ENCODE peak calls at places on chromosomes 7 and 10, in eight cellular contexts. One of them, this sample, is unnamed.

GRCh38 chr10:103676058-103676785 is 179.2 kb downstream of the SH3PXD2A start:
- DNase-seq in activated CD8-positive, alpha-beta memory T cell treated with anti-CD3 and anti-CD28 coated beads for 48 hours: no peak
- DNase-seq in MV-4-11: no peak
- DNase-seq in stimulated activated naive B cell treated with anti-CD40 and anti-IgM and Interleukin-4, amounts not matched to agents 10 μg/mL and 1 μg/mL and 100 μg/mL, for 72 hours: no peak
- DNase-seq in A549: no peak
- DNase-seq in osteocyte: no peak
- DNase-seq in activated CD4-positive, alpha-beta T cell treated with anti-CD3 and anti-CD28 coated beads, Interleukin-2, amount 50 U/mL, for 4 hours: no peak
- DNase-seq in central memory CD4-positive, alpha-beta T cell: no peak
- DNase-seq in this sample: no peak

GRCh38 chr10:116892873-116893685 is 43.8 kb downstream of the ENO4 start:
- DNase-seq in activated CD8-positive, alpha-beta memory T cell treated with anti-CD3 and anti-CD28 coated beads for 48 hours: no peak
- DNase-seq in MV-4-11: no peak
- DNase-seq in stimulated activated naive B cell treated with anti-CD40 and anti-IgM and Interleukin-4, amounts not matched to agents 10 μg/mL and 1 μg/mL and 100 μg/mL, for 72 hours: no peak
- DNase-seq in A549: no peak
- DNase-seq in osteocyte: no peak
- DNase-seq in activated CD4-positive, alpha-beta T cell treated with anti-CD3 and anti-CD28 coated beads, Interleukin-2, amount 50 U/mL, for 4 hours: no peak
- DNase-seq in central memory CD4-positive, alpha-beta T cell: no peak
- DNase-seq in this sample: no peak

GRCh38 chr7:42945821-42946615 is 13.8 kb downstream of the MRPL32 start:
- DNase-seq in activated CD8-positive, alpha-beta memory T cell treated with anti-CD3 and anti-CD28 coated beads for 48 hours: no peak
- DNase-seq in MV-4-11: peak; percentile 45
- DNase-seq in stimulated activated naive B cell treated with anti-CD40 and anti-IgM and Interleukin-4, amounts not matched to agents 10 μg/mL and 1 μg/mL and 100 μg/mL, for 72 hours: no peak
- DNase-seq in A549: no peak
- DNase-seq in osteocyte: no peak
- DNase-seq in activated CD4-positive, alpha-beta T cell treated with anti-CD3 and anti-CD28 coated beads, Interleukin-2, amount 50 U/mL, for 4 hours: no peak
- DNase-seq in central memory CD4-positive, alpha-beta T cell: no peak
- DNase-seq in this sample: no peak

GRCh38 chr7:102125127-102125561 is 161.5 kb upstream of the SH2B2 start:
- DNase-seq in activated CD8-positive, alpha-beta memory T cell treated with anti-CD3 and anti-CD28 coated beads for 48 hours: no peak
- DNase-seq in MV-4-11: no peak
- DNase-seq in stimulated activated naive B cell treated with anti-CD40 and anti-IgM and Interleukin-4, amounts not matched to agents 10 μg/mL and 1 μg/mL and 100 μg/mL, for 72 hours: peak; percentile 6
- DNase-seq in A549: peak; percentile 83
- DNase-seq in osteocyte: peak; percentile 87
- DNase-seq in activated CD4-positive, alpha-beta T cell treated with anti-CD3 and anti-CD28 coated beads, Interleukin-2, amount 50 U/mL, for 4 hours: no peak
- DNase-seq in central memory CD4-positive, alpha-beta T cell: no peak
- DNase-seq in this sample: no peak

GRCh38 chr7:132577206-132578049 is 1.2 kb upstream of the PLXNA4 start:
- DNase-seq in activated CD8-positive, alpha-beta memory T cell treated with anti-CD3 and anti-CD28 coated beads for 48 hours: no peak
- DNase-seq in MV-4-11: peak; percentile 9
- DNase-seq in stimulated activated naive B cell treated with anti-CD40 and anti-IgM and Interleukin-4, amounts not matched to agents 10 μg/mL and 1 μg/mL and 100 μg/mL, for 72 hours: no peak
- DNase-seq in A549: peak; percentile 26
- DNase-seq in osteocyte: peak; percentile 92
- DNase-seq in activated CD4-positive, alpha-beta T cell treated with anti-CD3 and anti-CD28 coated beads, Interleukin-2, amount 50 U/mL, for 4 hours: no peak
- DNase-seq in central memory CD4-positive, alpha-beta T cell: no peak
- DNase-seq in this sample: no peak

GRCh38 chr7:40008218-40008815 is 58.3 kb downstream of the CDK13 start:
- DNase-seq in activated CD8-positive, alpha-beta memory T cell treated with anti-CD3 and anti-CD28 coated beads for 48 hours: no peak
- DNase-seq in MV-4-11: no peak
- DNase-seq in stimulated activated naive B cell treated with anti-CD40 and anti-IgM and Interleukin-4, amounts not matched to agents 10 μg/mL and 1 μg/mL and 100 μg/mL, for 72 hours: no peak
- DNase-seq in A549: peak; percentile 18
- DNase-seq in osteocyte: no peak
- DNase-seq in activated CD4-positive, alpha-beta T cell treated with anti-CD3 and anti-CD28 coated beads, Interleukin-2, amount 50 U/mL, for 4 hours: no peak
- DNase-seq in central memory CD4-positive, alpha-beta T cell: no peak
- DNase-seq in this sample: no peak

GRCh38 chr10:71950683-71951082 is 13.5 kb upstream of the CHST3 start:
- DNase-seq in activated CD8-positive, alpha-beta memory T cell treated with anti-CD3 and anti-CD28 coated beads for 48 hours: no peak
- DNase-seq in MV-4-11: no peak
- DNase-seq in stimulated activated naive B cell treated with anti-CD40 and anti-IgM and Interleukin-4, amounts not matched to agents 10 μg/mL and 1 μg/mL and 100 μg/mL, for 72 hours: no peak
- DNase-seq in A549: no peak
- DNase-seq in osteocyte: no peak
- DNase-seq in activated CD4-positive, alpha-beta T cell treated with anti-CD3 and anti-CD28 coated beads, Interleukin-2, amount 50 U/mL, for 4 hours: no peak
- DNase-seq in central memory CD4-positive, alpha-beta T cell: no peak
- DNase-seq in this sample: no peak

GRCh38 chr10:116184448-116184794 is 88.6 kb downstream of the GFRA1 start:
- DNase-seq in activated CD8-positive, alpha-beta memory T cell treated with anti-CD3 and anti-CD28 coated beads for 48 hours: no peak
- DNase-seq in MV-4-11: no peak
- DNase-seq in stimulated activated naive B cell treated with anti-CD40 and anti-IgM and Interleukin-4, amounts not matched to agents 10 μg/mL and 1 μg/mL and 100 μg/mL, for 72 hours: no peak
- DNase-seq in A549: no peak
- DNase-seq in osteocyte: no peak
- DNase-seq in activated CD4-positive, alpha-beta T cell treated with anti-CD3 and anti-CD28 coated beads, Interleukin-2, amount 50 U/mL, for 4 hours: no peak
- DNase-seq in central memory CD4-positive, alpha-beta T cell: no peak
- DNase-seq in this sample: no peak

GRCh38 chr10:57657164-57657765 is 610.4 kb downstream of the IPMK start:
- DNase-seq in activated CD8-positive, alpha-beta memory T cell treated with anti-CD3 and anti-CD28 coated beads for 48 hours: peak; percentile 0
- DNase-seq in MV-4-11: peak; percentile 18
- DNase-seq in stimulated activated naive B cell treated with anti-CD40 and anti-IgM and Interleukin-4, amounts not matched to agents 10 μg/mL and 1 μg/mL and 100 μg/mL, for 72 hours: peak; percentile 25
- DNase-seq in A549: peak; percentile 21
- DNase-seq in osteocyte: no peak
- DNase-seq in activated CD4-positive, alpha-beta T cell treated with anti-CD3 and anti-CD28 coated beads, Interleukin-2, amount 50 U/mL, for 4 hours: no peak
- DNase-seq in central memory CD4-positive, alpha-beta T cell: no peak
- DNase-seq in this sample: no peak

GRCh38 chr7:27640914-27641570 is 21.6 kb downstream of the HIBADH start:
- DNase-seq in activated CD8-positive, alpha-beta memory T cell treated with anti-CD3 and anti-CD28 coated beads for 48 hours: no peak
- DNase-seq in MV-4-11: no peak
- DNase-seq in stimulated activated naive B cell treated with anti-CD40 and anti-IgM and Interleukin-4, amounts not matched to agents 10 μg/mL and 1 μg/mL and 100 μg/mL, for 72 hours: no peak
- DNase-seq in A549: peak; percentile 38
- DNase-seq in osteocyte: no peak
- DNase-seq in activated CD4-positive, alpha-beta T cell treated with anti-CD3 and anti-CD28 coated beads, Interleukin-2, amount 50 U/mL, for 4 hours: no peak
- DNase-seq in central memory CD4-positive, alpha-beta T cell: no peak
- DNase-seq in this sample: no peak

GRCh38 chr10:69474688-69475432 is 23.6 kb downstream of the TSPAN15 start:
- DNase-seq in activated CD8-positive, alpha-beta memory T cell treated with anti-CD3 and anti-CD28 coated beads for 48 hours: no peak
- DNase-seq in MV-4-11: no peak
- DNase-seq in stimulated activated naive B cell treated with anti-CD40 and anti-IgM and Interleukin-4, amounts not matched to agents 10 μg/mL and 1 μg/mL and 100 μg/mL, for 72 hours: no peak
- DNase-seq in A549: peak; percentile 57
- DNase-seq in osteocyte: no peak
- DNase-seq in activated CD4-positive, alpha-beta T cell treated with anti-CD3 and anti-CD28 coated beads, Interleukin-2, amount 50 U/mL, for 4 hours: no peak
- DNase-seq in central memory CD4-positive, alpha-beta T cell: no peak
- DNase-seq in this sample: no peak

GRCh38 chr10:119462773-119463172 is 79.7 kb downstream of the RGS10 start:
- DNase-seq in activated CD8-positive, alpha-beta memory T cell treated with anti-CD3 and anti-CD28 coated beads for 48 hours: no peak
- DNase-seq in MV-4-11: no peak
- DNase-seq in stimulated activated naive B cell treated with anti-CD40 and anti-IgM and Interleukin-4, amounts not matched to agents 10 μg/mL and 1 μg/mL and 100 μg/mL, for 72 hours: no peak
- DNase-seq in A549: no peak
- DNase-seq in osteocyte: no peak
- DNase-seq in activated CD4-positive, alpha-beta T cell treated with anti-CD3 and anti-CD28 coated beads, Interleukin-2, amount 50 U/mL, for 4 hours: no peak
- DNase-seq in central memory CD4-positive, alpha-beta T cell: no peak
- DNase-seq in this sample: no peak

GRCh38 chr10:105183506-105183905 is 542.4 kb downstream of the SORCS3 start:
- DNase-seq in activated CD8-positive, alpha-beta memory T cell treated with anti-CD3 and anti-CD28 coated beads for 48 hours: no peak
- DNase-seq in MV-4-11: no peak
- DNase-seq in stimulated activated naive B cell treated with anti-CD40 and anti-IgM and Interleukin-4, amounts not matched to agents 10 μg/mL and 1 μg/mL and 100 μg/mL, for 72 hours: no peak
- DNase-seq in A549: no peak
- DNase-seq in osteocyte: no peak
- DNase-seq in activated CD4-positive, alpha-beta T cell treated with anti-CD3 and anti-CD28 coated beads, Interleukin-2, amount 50 U/mL, for 4 hours: no peak
- DNase-seq in central memory CD4-positive, alpha-beta T cell: no peak
- DNase-seq in this sample: no peak

GRCh38 chr7:129438839-129439640 is 4.8 kb downstream of the STRIP2 start:
- DNase-seq in activated CD8-positive, alpha-beta memory T cell treated with anti-CD3 and anti-CD28 coated beads for 48 hours: peak; percentile 19
- DNase-seq in MV-4-11: peak; percentile 61
- DNase-seq in stimulated activated naive B cell treated with anti-CD40 and anti-IgM and Interleukin-4, amounts not matched to agents 10 μg/mL and 1 μg/mL and 100 μg/mL, for 72 hours: no peak
- DNase-seq in A549: peak; percentile 58
- DNase-seq in osteocyte: no peak
- DNase-seq in activated CD4-positive, alpha-beta T cell treated with anti-CD3 and anti-CD28 coated beads, Interleukin-2, amount 50 U/mL, for 4 hours: peak; percentile 17
- DNase-seq in central memory CD4-positive, alpha-beta T cell: no peak
- DNase-seq in this sample: no peak

GRCh38 chr7:68246189-68246633 is 1249.6 kb downstream of the TYW1 start:
- DNase-seq in activated CD8-positive, alpha-beta memory T cell treated with anti-CD3 and anti-CD28 coated beads for 48 hours: no peak
- DNase-seq in MV-4-11: no peak
- DNase-seq in stimulated activated naive B cell treated with anti-CD40 and anti-IgM and Interleukin-4, amounts not matched to agents 10 μg/mL and 1 μg/mL and 100 μg/mL, for 72 hours: no peak
- DNase-seq in A549: no peak
- DNase-seq in osteocyte: no peak
- DNase-seq in activated CD4-positive, alpha-beta T cell treated with anti-CD3 and anti-CD28 coated beads, Interleukin-2, amount 50 U/mL, for 4 hours: no peak
- DNase-seq in central memory CD4-positive, alpha-beta T cell: no peak
- DNase-seq in this sample: no peak

GRCh38 chr10:21293518-21294356 is 231.7 kb downstream of the SKIDA1 start:
- DNase-seq in activated CD8-positive, alpha-beta memory T cell treated with anti-CD3 and anti-CD28 coated beads for 48 hours: no peak
- DNase-seq in MV-4-11: no peak
- DNase-seq in stimulated activated naive B cell treated with anti-CD40 and anti-IgM and Interleukin-4, amounts not matched to agents 10 μg/mL and 1 μg/mL and 100 μg/mL, for 72 hours: no peak
- DNase-seq in A549: no peak
- DNase-seq in osteocyte: no peak
- DNase-seq in activated CD4-positive, alpha-beta T cell treated with anti-CD3 and anti-CD28 coated beads, Interleukin-2, amount 50 U/mL, for 4 hours: no peak
- DNase-seq in central memory CD4-positive, alpha-beta T cell: no peak
- DNase-seq in this sample: no peak

GRCh38 chr7:155586843-155587440 is 40.6 kb upstream of the CNPY1 start:
- DNase-seq in activated CD8-positive, alpha-beta memory T cell treated with anti-CD3 and anti-CD28 coated beads for 48 hours: no peak
- DNase-seq in MV-4-11: no peak
- DNase-seq in stimulated activated naive B cell treated with anti-CD40 and anti-IgM and Interleukin-4, amounts not matched to agents 10 μg/mL and 1 μg/mL and 100 μg/mL, for 72 hours: no peak
- DNase-seq in A549: no peak
- DNase-seq in osteocyte: no peak
- DNase-seq in activated CD4-positive, alpha-beta T cell treated with anti-CD3 and anti-CD28 coated beads, Interleukin-2, amount 50 U/mL, for 4 hours: no peak
- DNase-seq in central memory CD4-positive, alpha-beta T cell: no peak
- DNase-seq in this sample: no peak

GRCh38 chr10:75525067-75525466 is 93.6 kb downstream of the LRMDA start:
- DNase-seq in activated CD8-positive, alpha-beta memory T cell treated with anti-CD3 and anti-CD28 coated beads for 48 hours: no peak
- DNase-seq in MV-4-11: no peak
- DNase-seq in stimulated activated naive B cell treated with anti-CD40 and anti-IgM and Interleukin-4, amounts not matched to agents 10 μg/mL and 1 μg/mL and 100 μg/mL, for 72 hours: no peak
- DNase-seq in A549: no peak
- DNase-seq in osteocyte: no peak
- DNase-seq in activated CD4-positive, alpha-beta T cell treated with anti-CD3 and anti-CD28 coated beads, Interleukin-2, amount 50 U/mL, for 4 hours: no peak
- DNase-seq in central memory CD4-positive, alpha-beta T cell: no peak
- DNase-seq in this sample: no peak

GRCh38 chr7:77982926-77983550 is 184.5 kb downstream of the PHTF2 start:
- DNase-seq in activated CD8-positive, alpha-beta memory T cell treated with anti-CD3 and anti-CD28 coated beads for 48 hours: no peak
- DNase-seq in MV-4-11: no peak
- DNase-seq in stimulated activated naive B cell treated with anti-CD40 and anti-IgM and Interleukin-4, amounts not matched to agents 10 μg/mL and 1 μg/mL and 100 μg/mL, for 72 hours: no peak
- DNase-seq in A549: no peak
- DNase-seq in osteocyte: no peak
- DNase-seq in activated CD4-positive, alpha-beta T cell treated with anti-CD3 and anti-CD28 coated beads, Interleukin-2, amount 50 U/mL, for 4 hours: no peak
- DNase-seq in central memory CD4-positive, alpha-beta T cell: no peak
- DNase-seq in this sample: no peak